ENCODE peak calls at places on chromosomes 5 and 9, in six cellular contexts. A is IMR-90, B is neuronal stem cell, X is H1, U is trophoblast cell, G is H9. W is an unnamed sample.

GRCh38 chr9:30349526-30350513 is 2034.6 kb upstream of the ACO1 start:
- DNase-seq in A (no peak), B (no peak), X (no peak), U (no peak), G (no peak), W (no peak)

GRCh38 chr9:306907-307306 is 92.2 kb downstream of the DOCK8 start:
- DNase-seq in A (no peak), B (no peak), X (no peak), U (peak; percentile 79), G (peak; percentile 35), W (no peak)

GRCh38 chr5:96326902-96327301 is 106.1 kb downstream of the PCSK1 start:
- DNase-seq in A (no peak), B (no peak), X (no peak), U (no peak), G (no peak), W (no peak)

GRCh38 chr5:135386886-135387628 is 12.0 kb downstream of the MACROH2A1 start:
- DNase-seq in A (peak; percentile 94), B (no peak), X (no peak), U (peak; percentile 72), G (no peak), W (peak; percentile 84)

GRCh38 chr5:29114331-29114768 is 2076.0 kb upstream of the CDH9 start:
- DNase-seq in A (no peak), B (no peak), X (no peak), U (no peak), G (no peak), W (no peak)

GRCh38 chr5:106876665-106877194 is 794.0 kb downstream of the EFNA5 start:
- DNase-seq in A (no peak), B (no peak), X (no peak), U (peak; percentile 82), G (no peak), W (no peak)

GRCh38 chr9:91905958-91906585 is 44.0 kb downstream of the ROR2 start:
- DNase-seq in A (no peak), B (no peak), X (no peak), U (peak; percentile 3), G (no peak), W (no peak)

GRCh38 chr5:9775339-9775738 is 145.2 kb upstream of the TAS2R1 start:
- DNase-seq in A (peak; percentile 73), B (no peak), X (no peak), U (no peak), G (no peak), W (no peak)

GRCh38 chr9:69805962-69806633 is 14.5 kb upstream of the CFAP95 start:
- DNase-seq in A (no peak), B (no peak), X (no peak), U (no peak), G (no peak), W (no peak)

GRCh38 chr5:124920909-124921666 is 174.6 kb upstream of the ZNF608 start:
- DNase-seq in A (no peak), B (no peak), X (no peak), U (no peak), G (no peak), W (no peak)
- H3K18ac ChIP-seq in A (no peak overlapping the region), B (no peak overlapping the region), X (no peak overlapping the region), U (no peak overlapping the region), G (no peak overlapping the region), W (no peak overlapping the region)

GRCh38 chr5:15637345-15637744 is 137.4 kb downstream of the FBXL7 start:
- DNase-seq in A (no peak), B (no peak), X (no peak), U (no peak), G (no peak), W (no peak)
- H2BK5ac ChIP-seq in A (no peak overlapping the region), B (no peak overlapping the region), X (no peak overlapping the region), U (no peak overlapping the region), G (no peak overlapping the region), W (no peak overlapping the region)

GRCh38 chr9:114656301-114656700 is 1.3 kb downstream of the TEX53 start:
- DNase-seq in A (no peak), B (no peak), X (no peak), U (peak; percentile 19), G (no peak), W (no peak)

GRCh38 chr9:114657705-114658104 is at the start of gene TEX53:
- DNase-seq in A (no peak), B (no peak), X (no peak), U (no peak), G (no peak), W (no peak)

GRCh38 chr9:114653556-114654159 is 3.9 kb downstream of the TEX53 start:
- DNase-seq in A (peak; percentile 79), B (peak; percentile 75), X (peak; percentile 56), U (peak; percentile 85), G (peak; percentile 80), W (peak; percentile 76)

GRCh38 chr9:114655689-114656088 is 1.9 kb downstream of the TEX53 start:
- DNase-seq in A (peak; percentile 76), B (no peak), X (no peak), U (peak; percentile 15), G (no peak), W (peak; percentile 46)

GRCh38 chr9:114652776-114653555 is 4.6 kb downstream of the TEX53 start:
- DNase-seq in A (peak; percentile 55), B (no peak), X (no peak), U (no peak), G (no peak), W (peak; percentile 12)
- H2AFZ ChIP-seq in A (peak overlapping the region; percentile 79), B (peak overlapping the region; percentile 36), X (peak overlapping the region; percentile 89), U (no peak overlapping the region), G (no peak overlapping the region), W (peak overlapping the region; percentile 47)

DNA sequence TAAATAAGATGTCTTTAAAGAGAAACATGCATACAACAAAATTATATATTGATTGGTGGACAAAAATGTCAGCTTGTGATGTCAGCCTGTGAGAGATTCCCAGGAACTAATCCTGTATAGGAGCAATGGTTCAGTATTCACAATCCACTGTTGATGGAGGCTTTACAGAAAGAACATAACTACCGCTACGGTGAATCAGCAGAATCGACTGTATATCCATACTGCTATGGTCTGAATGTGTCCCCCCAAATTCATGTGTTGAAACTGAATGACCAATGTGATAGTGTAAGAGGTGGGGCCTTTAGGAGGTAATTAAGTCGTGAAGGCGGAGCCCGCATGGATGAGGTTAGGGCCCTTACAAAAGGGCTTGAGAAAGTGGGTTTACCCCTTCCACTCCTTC is 40.4 kb upstream of the TBC1D2 start:
- DNase-seq in A (no peak), B (no peak), X (no peak), U (no peak), G (no peak), W (no peak)
- H3K18ac ChIP-seq in A (no peak overlapping the region), B (no peak overlapping the region), X (no peak overlapping the region), U (no peak overlapping the region), G (no peak overlapping the region), W (no peak overlapping the region)

DNA sequence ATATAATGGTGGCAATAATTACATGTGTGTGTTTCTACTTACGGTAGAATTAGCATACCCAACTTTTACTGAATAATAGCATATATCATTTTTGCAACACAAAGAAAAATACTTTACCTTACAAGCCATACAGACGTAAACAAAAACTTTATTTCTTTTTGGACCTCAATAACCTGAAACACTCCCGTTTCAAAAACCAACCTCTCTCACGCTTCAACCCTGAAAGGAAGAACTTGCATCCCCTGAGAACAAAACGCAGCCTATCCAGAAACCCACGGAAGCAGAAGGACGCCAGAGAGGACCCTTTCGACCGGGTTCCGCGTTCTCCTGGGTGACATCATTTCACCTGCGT is at the start of gene RNF38:
- DNase-seq in A (no peak), B (no peak), X (no peak), U (no peak), G (no peak), W (no peak)
- H2BK5ac ChIP-seq in A (peak within 1 kb of the TSS; percentile 95), B (peak within 1 kb of the TSS; percentile 73), X (peak within 1 kb of the TSS; percentile 67), U (peak within 1 kb of the TSS; percentile 96), G (no peak within 1 kb of the TSS), W (peak within 1 kb of the TSS; percentile 90)

GRCh38 chr9:4491621-4491975 is 1.3 kb downstream of the SLC1A1 start:
- DNase-seq in A (no peak), B (no peak), X (peak; percentile 59), U (peak; percentile 20), G (peak; percentile 83), W (no peak)

GRCh38 chr9:4489919-4490704 is at the start of gene SLC1A1:
- DNase-seq in A (peak; percentile 21), B (peak; percentile 52), X (no peak), U (peak; percentile 59), G (peak; percentile 80), W (peak; percentile 63)

GRCh38 chr9:4494337-4494736 is 4.1 kb downstream of the SLC1A1 start:
- DNase-seq in A (no peak), B (no peak), X (no peak), U (no peak), G (no peak), W (no peak)

GRCh38 chr9:4489562-4489918 is 728 bp upstream of the SLC1A1 start:
- DNase-seq in A (no peak), B (no peak), X (no peak), U (no peak), G (peak; percentile 41), W (no peak)

GRCh38 chr9:4490705-4491620 is 695 bp downstream of the SLC1A1 start:
- DNase-seq in A (no peak), B (no peak), X (no peak), U (no peak), G (no peak), W (peak; percentile 16)
- H2AFZ ChIP-seq in A (peak overlapping the region; percentile 90), B (peak overlapping the region; percentile 96), X (peak overlapping the region; percentile 79), U (peak overlapping the region; percentile 58), G (no peak overlapping the region), W (peak overlapping the region; percentile 93)

GRCh38 chr5:152622628-152623027 is 217.5 kb upstream of the NMUR2 start:
- DNase-seq in A (no peak), B (no peak), X (no peak), U (no peak), G (no peak), W (no peak)
- H3K18ac ChIP-seq in A (no peak overlapping the region), B (no peak overlapping the region), X (no peak overlapping the region), U (no peak overlapping the region), G (no peak overlapping the region), W (no peak overlapping the region)

GRCh38 chr5:72817076-72817476 is 615 bp downstream of the TNPO1 start:
- DNase-seq in A (peak; percentile 88), B (no peak), X (no peak), U (peak; percentile 62), G (peak; percentile 52), W (peak; percentile 86)
- H2BK5ac ChIP-seq in A (peak overlapping the region; percentile 92), B (peak overlapping the region; percentile 99), X (peak overlapping the region; percentile 46), U (peak overlapping the region; percentile 97), G (no peak overlapping the region), W (peak overlapping the region; percentile 39)

GRCh38 chr9:131042666-131043065 is 33.7 kb downstream of the LAMC3 start:
- DNase-seq in A (no peak), B (no peak), X (no peak), U (no peak), G (no peak), W (no peak)
- H2AFZ ChIP-seq in A (no peak overlapping the region), B (no peak overlapping the region), X (no peak overlapping the region), U (no peak overlapping the region), G (no peak overlapping the region), W (no peak overlapping the region)

W was measured in mesenchymal stem cell.